ENCODE peak calls at places on chromosomes 7 and 10, in eight cellular contexts. D, Q, R, U, I, P, Z and F are unnamed samples.

GRCh38 chr10:99788598-99789259 is 6.3 kb downstream of the ABCC2 start:
- DNase-seq in Q (no peak), D (no peak), Z (peak), I (no peak), U (no peak), P (no peak), R (peak), F (no peak)

GRCh38 chr7:112995091-112995824 is 91.4 kb downstream of the GPR85 start:
- DNase-seq in I (no peak), Q (no peak), P (no peak), U (no peak), R (peak), Z (no peak), D (no peak), F (no peak)

GRCh38 chr10:103986360-103986759 is 19.4 kb downstream of the SLK start:
- DNase-seq in Q (no peak), U (no peak), I (no peak), P (no peak), R (peak), D (no peak), Z (no peak), F (no peak)

GRCh38 chr7:17598846-17599245 is 300.4 kb downstream of the AHR start:
- DNase-seq in I (no peak), R (peak), P (no peak), Z (no peak), D (no peak), U (peak), Q (no peak), F (no peak)

GRCh38 chr7:17301491-17302101 is 3.1 kb downstream of the AHR start:
- DNase-seq in U (peak), Z (peak), D (peak), R (peak), P (peak), Q (peak), I (peak), F (no peak)

GRCh38 chr10:78763651-78764395 is 304.9 kb upstream of the ZMIZ1 start:
- DNase-seq in Z (no peak), R (no peak), Q (no peak), I (no peak), P (peak), U (no peak), D (no peak), F (no peak)

GRCh38 chr7:80795174-80795573 is 123.7 kb downstream of the SEMA3C start:
- DNase-seq in I (no peak), R (no peak), D (no peak), P (no peak), U (no peak), Z (no peak), Q (no peak), F (no peak)

GRCh38 chr7:151867912-151868804 is 8.8 kb downstream of the PRKAG2 start:
- DNase-seq in Q (no peak), D (no peak), R (no peak), P (peak), I (peak), U (no peak), Z (no peak), F (no peak)

GRCh38 chr7:119706608-119707007 is 566.4 kb upstream of the KCND2 start:
- DNase-seq in D (no peak), I (no peak), U (no peak), Z (no peak), R (no peak), P (no peak), Q (no peak), F (no peak)

GRCh38 chr7:132666786-132667185 is 90.5 kb upstream of the PLXNA4 start:
- DNase-seq in D (no peak), I (no peak), Z (no peak), R (no peak), U (no peak), Q (no peak), P (no peak), F (no peak)

GRCh38 chr7:92279429-92280031 is 33.8 kb downstream of the ANKIB1 start:
- DNase-seq in D (no peak), U (no peak), Q (no peak), R (no peak), Z (no peak), P (no peak), I (no peak), F (no peak)

GRCh38 chr10:71761105-71761511 is 12.2 kb downstream of the VSIR start:
- DNase-seq in R (no peak), I (no peak), Z (no peak), U (no peak), Q (peak), P (no peak), D (no peak), F (no peak)

GRCh38 chr10:102413053-102413705 is 5.4 kb downstream of the PSD start:
- DNase-seq in P (peak), R (peak), Z (no peak), U (peak), Q (no peak), D (no peak), I (peak), F (peak)

GRCh38 chr10:11434323-11434722 is 177.1 kb downstream of the USP6NL start:
- DNase-seq in I (no peak), Q (no peak), U (no peak), Z (no peak), D (no peak), P (no peak), R (no peak), F (peak)

GRCh38 chr7:111138196-111138569 is 47.3 kb downstream of the LRRN3 start:
- DNase-seq in P (peak), R (peak), Z (no peak), U (no peak), Q (peak), I (no peak), D (peak), F (no peak)

GRCh38 chr10:99720387-99720786 is 11.5 kb downstream of the COX15 start:
- DNase-seq in I (no peak), D (no peak), P (no peak), U (no peak), Z (no peak), R (no peak), Q (no peak), F (no peak)